ENCODE peak calls at places on chromosomes 4 and X, in four cellular contexts. One of them, this sample, is unnamed.

GRCh38 chrX:118212817-118213183 is 96.2 kb upstream of the KLHL13 start:
- DNase-seq in H9: no peak
- DNase-seq in IMR-90: no peak
- DNase-seq in H1: no peak
- DNase-seq in this sample: no peak

GRCh38 chrX:13694359-13694758 is 5.4 kb downstream of the RAB9A start:
- DNase-seq in H9: no peak
- DNase-seq in IMR-90: no peak
- DNase-seq in H1: no peak
- DNase-seq in this sample: no peak

GRCh38 chrX:106950381-106950780 is 30.2 kb downstream of the CLDN2 start:
- DNase-seq in H9: no peak
- DNase-seq in IMR-90: no peak
- DNase-seq in H1: no peak
- DNase-seq in this sample: no peak

GRCh38 chr4:7354937-7355336 is 79.8 kb downstream of the PSAPL1 start:
- DNase-seq in H9: no peak
- DNase-seq in IMR-90: peak
- DNase-seq in H1: no peak
- DNase-seq in this sample: no peak

GRCh38 chrX:109911046-109911445 is 91.9 kb upstream of the TMEM164 start:
- DNase-seq in H9: no peak
- DNase-seq in IMR-90: no peak
- DNase-seq in H1: no peak
- DNase-seq in this sample: no peak

GRCh38 chrX:119497185-119497584 is 28.9 kb downstream of the SLC25A5 start:
- DNase-seq in H9: no peak
- DNase-seq in IMR-90: no peak
- DNase-seq in H1: no peak
- DNase-seq in this sample: no peak

GRCh38 chrX:38282044-38282443 is 45.3 kb downstream of the RPGR start:
- DNase-seq in H9: no peak
- DNase-seq in IMR-90: no peak
- DNase-seq in H1: no peak
- DNase-seq in this sample: peak

GRCh38 chr4:88812420-88812819 is 114.8 kb upstream of the NAP1L5 start:
- DNase-seq in H9: no peak
- DNase-seq in IMR-90: no peak
- DNase-seq in H1: no peak
- DNase-seq in this sample: peak

GRCh38 chr4:105637409-105638258 is 70.9 kb downstream of the INTS12 start:
- DNase-seq in H9: no peak
- DNase-seq in IMR-90: peak
- DNase-seq in H1: no peak
- DNase-seq in this sample: no peak

DNA sequence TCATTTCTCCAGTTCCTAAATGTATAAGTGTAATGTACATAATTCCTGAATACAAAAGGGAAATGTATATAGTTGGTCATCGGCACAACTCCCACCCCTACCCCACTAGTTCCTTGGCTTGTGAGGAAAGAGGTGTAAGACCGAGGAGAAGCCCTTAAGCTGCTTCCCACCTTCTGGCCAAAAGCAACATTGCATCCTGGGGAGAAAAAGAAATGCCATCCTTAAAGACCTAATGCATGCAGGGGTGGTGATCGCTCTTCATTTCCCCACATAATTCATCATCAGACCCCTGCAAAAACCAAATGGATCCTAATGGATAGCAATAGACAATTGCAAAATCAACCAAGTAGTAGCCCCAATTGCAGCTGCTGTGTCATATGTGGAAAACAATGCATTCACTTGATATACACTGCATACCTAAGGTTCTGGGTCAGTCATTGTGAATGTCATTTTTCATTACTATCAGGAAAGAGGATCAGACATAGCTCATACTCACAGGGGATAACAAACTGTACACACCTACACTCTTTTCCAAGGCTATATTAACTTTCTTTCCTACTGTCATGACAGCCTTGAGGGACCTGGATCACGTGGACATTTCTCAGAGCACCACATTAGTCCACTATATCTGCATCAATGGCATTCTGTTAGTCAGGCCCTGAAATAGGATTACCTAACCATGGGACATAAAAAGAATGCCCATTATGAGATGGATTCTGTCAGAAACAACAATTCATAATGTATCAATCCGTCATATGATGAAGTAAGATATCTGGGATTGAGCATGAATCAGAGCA is 31.7 kb upstream of the NFXL1 start:
- DNase-seq in H9: no peak
- DNase-seq in IMR-90: no peak
- DNase-seq in H1: no peak
- DNase-seq in this sample: peak
- H4K5ac ChIP-seq in H9: no peak
- H4K5ac ChIP-seq in IMR-90: no peak
- H4K5ac ChIP-seq in H1: no peak
- H4K5ac ChIP-seq in this sample: no peak

DNA sequence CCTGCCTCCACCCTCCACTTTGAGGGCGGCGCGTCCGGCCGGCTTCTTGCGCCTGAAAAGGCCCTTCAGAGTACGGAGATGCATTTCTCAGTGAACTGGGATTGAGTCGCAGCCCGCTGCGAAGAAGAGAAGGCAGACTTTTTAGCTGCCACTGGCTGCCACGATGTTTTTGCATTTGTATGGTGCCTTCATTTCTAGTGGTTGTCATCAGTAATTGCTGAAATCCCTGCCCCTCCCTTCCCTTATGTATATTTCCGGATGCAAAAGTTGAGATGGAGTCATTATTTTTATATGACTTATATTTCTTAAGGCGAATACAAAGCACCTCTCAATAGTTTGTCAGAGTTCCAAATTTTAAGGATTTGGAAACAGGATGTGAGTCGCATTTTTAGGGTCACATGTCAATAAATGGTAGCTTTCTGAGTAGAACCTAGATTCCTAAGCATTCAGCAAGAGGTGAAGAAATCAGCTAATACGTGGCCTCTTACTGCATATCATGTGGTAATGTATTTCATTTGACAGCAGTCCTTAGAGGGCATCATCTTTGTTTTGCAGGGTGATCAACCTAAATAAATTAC is 652 bp downstream of the ATP6AP2 start:
- DNase-seq in H9: no peak
- DNase-seq in IMR-90: peak
- DNase-seq in H1: no peak
- DNase-seq in this sample: no peak
- H4K8ac ChIP-seq in H9: no peak
- H4K8ac ChIP-seq in IMR-90: no peak
- H4K8ac ChIP-seq in H1: no peak
- H4K8ac ChIP-seq in this sample: no peak

DNA sequence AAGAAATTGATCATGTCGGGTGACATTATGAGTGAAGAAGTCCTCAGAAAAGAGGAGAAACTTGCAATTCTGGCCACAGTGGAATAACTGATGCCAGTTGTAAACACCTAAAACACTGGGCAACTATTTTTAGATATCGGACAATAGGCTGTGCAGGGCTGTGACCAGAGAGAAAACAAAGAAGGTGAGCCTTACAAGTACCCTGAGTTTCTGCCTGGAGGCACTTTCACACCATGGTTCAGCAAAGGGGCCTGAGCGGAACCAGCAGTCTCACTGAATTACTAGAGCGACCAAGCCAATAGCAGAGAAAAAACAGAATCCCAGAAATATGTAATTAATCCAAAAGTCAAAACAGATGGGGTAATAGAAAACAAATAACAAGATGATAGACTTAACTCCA is 11.2 kb downstream of the IRAK1 start:
- DNase-seq in H9: no peak
- DNase-seq in IMR-90: no peak
- DNase-seq in H1: no peak
- DNase-seq in this sample: no peak
- H4K5ac ChIP-seq in H9: no peak
- H4K5ac ChIP-seq in IMR-90: no peak
- H4K5ac ChIP-seq in H1: no peak
- H4K5ac ChIP-seq in this sample: no peak

GRCh38 chr4:8595237-8596087 is 2.9 kb downstream of the CPZ start:
- DNase-seq in H9: no peak
- DNase-seq in IMR-90: no peak
- DNase-seq in H1: no peak
- DNase-seq in this sample: no peak
- H4K8ac ChIP-seq in H9: no peak
- H4K8ac ChIP-seq in IMR-90: no peak
- H4K8ac ChIP-seq in H1: no peak
- H4K8ac ChIP-seq in this sample: no peak

DNA sequence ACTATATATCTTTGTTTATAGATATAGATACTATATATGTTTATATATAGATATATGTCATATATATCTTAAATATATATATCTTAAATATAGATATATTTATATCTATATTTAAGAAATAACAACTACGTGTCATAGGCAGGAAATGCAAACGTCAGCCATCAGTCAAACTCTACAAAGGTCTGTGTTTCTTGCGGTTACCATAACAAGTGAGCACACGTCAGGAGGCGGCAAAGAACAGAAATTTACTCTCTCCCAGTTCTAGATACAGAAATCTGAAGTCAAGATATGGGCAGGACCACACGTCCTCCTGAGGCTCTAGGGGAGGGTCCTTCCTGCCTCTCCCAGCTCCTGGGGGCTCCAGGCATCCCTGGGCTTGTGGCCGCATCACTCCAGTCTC is 6.5 kb downstream of the PLCXD1 start:
- DNase-seq in H9: no peak
- DNase-seq in IMR-90: no peak
- DNase-seq in H1: no peak
- DNase-seq in this sample: no peak
- H4K5ac ChIP-seq in H9: no peak
- H4K5ac ChIP-seq in IMR-90: no peak
- H4K5ac ChIP-seq in H1: no peak
- H4K5ac ChIP-seq in this sample: no peak

DNA sequence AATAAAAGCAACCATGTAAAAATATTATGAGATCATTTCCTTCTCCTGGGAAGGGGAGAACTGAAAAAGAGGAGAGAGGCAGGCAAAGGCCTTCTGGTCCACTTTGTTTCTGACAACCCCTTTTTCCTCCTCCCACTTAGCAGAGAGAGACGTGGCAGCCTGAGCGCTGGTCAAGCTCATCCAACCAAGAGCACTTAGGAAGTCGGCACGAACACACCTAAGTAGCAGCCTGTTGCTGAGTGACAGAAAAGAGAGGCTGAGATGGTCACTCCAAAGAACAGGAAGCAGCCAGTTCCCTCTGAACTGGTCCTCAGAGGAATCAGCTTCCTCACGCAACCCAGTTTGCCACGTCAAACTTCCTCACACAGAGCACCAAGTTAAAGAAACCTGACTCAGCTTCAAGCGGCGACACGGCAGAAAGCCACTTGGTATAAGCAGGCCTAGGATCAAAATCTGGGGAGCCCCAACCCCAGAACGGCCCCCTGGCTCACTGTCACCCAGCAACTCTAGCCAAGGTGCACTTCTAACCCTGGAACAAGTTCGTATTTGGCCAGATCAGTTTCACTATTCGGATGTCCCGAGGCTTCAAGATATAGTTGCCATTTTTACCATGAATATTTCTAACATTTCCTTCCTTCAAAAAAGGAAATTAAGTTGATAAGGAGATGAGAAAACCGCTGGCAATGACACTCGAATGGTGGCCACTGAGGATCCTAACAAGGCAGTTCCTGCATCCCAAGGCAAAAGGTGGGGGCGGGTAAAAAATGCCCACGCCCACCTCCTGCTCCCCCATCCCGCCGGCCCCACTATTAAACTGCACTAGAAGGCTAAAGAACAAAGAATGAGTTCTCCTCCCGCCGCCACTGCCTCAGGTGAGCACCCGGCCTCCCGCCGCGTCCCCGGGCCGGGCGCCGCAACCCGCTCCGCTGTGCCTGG is 698 bp downstream of the SEC24D start:
- DNase-seq in H9: peak
- DNase-seq in IMR-90: peak
- DNase-seq in H1: no peak
- DNase-seq in this sample: peak
- H4K8ac ChIP-seq in H9: no peak
- H4K8ac ChIP-seq in IMR-90: peak
- H4K8ac ChIP-seq in H1: peak
- H4K8ac ChIP-seq in this sample: no peak

DNA sequence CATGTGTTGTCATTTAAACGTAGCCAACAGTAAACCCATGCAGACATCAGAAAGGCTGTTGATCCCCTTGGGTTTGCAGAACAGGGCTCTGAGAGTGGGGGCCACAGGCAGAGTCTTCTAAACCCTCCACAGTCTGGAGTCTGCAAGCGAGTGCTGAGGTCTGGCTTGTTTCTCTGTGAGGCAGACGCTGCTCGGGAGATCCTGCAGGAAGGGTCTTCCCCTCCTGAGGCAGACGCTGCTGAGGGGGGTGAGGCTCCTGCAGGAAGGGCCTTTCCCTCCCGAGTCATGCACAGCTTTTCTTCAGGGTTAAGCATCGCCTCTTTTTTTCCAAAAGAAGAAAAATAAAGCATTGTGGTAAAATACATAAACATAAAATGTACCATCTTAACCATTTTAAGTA is 17.1 kb upstream of the PDE6B start:
- DNase-seq in H9: no peak
- DNase-seq in IMR-90: no peak
- DNase-seq in H1: no peak
- DNase-seq in this sample: no peak
- H4K5ac ChIP-seq in H9: no peak
- H4K5ac ChIP-seq in IMR-90: no peak
- H4K5ac ChIP-seq in H1: no peak
- H4K5ac ChIP-seq in this sample: no peak

GRCh38 chr4:15244354-15244753 is 183.5 kb upstream of the C1QTNF7 start:
- DNase-seq in H9: no peak
- DNase-seq in IMR-90: peak
- DNase-seq in H1: no peak
- DNase-seq in this sample: peak
- H4K8ac ChIP-seq in H9: no peak
- H4K8ac ChIP-seq in IMR-90: no peak
- H4K8ac ChIP-seq in H1: no peak
- H4K8ac ChIP-seq in this sample: no peak

GRCh38 chr4:22859318-22859717 is 166.6 kb downstream of the GBA3 start:
- DNase-seq in H9: no peak
- DNase-seq in IMR-90: no peak
- DNase-seq in H1: no peak
- DNase-seq in this sample: no peak

GRCh38 chr4:22857411-22857810 is 164.7 kb downstream of the GBA3 start:
- DNase-seq in H9: no peak
- DNase-seq in IMR-90: no peak
- DNase-seq in H1: no peak
- DNase-seq in this sample: no peak
- H4K5ac ChIP-seq in H9: no peak
- H4K5ac ChIP-seq in IMR-90: no peak
- H4K5ac ChIP-seq in H1: no peak
- H4K5ac ChIP-seq in this sample: no peak

This sample was measured in mesendoderm.